ENCODE peak calls at places on chromosomes 5 and 9, in six cellular contexts. H, E, Q, G, C and F are unnamed samples.

GRCh38 chr9:74974558-74974957 is 21.8 kb upstream of the C9orf40 start:
- DNase-seq in H (no peak), E (no peak), Q (no peak), G (no peak), C (no peak), F (no peak)

GRCh38 chr9:86598411-86599239 is 244.4 kb upstream of the TUT7 start:
- DNase-seq in H (peak; percentile 77), E (no peak), Q (no peak), G (no peak), C (no peak), F (no peak)

GRCh38 chr9:99411068-99411467 is 189.0 kb downstream of the SEC61B start:
- DNase-seq in H (no peak), E (no peak), Q (no peak), G (no peak), C (no peak), F (peak; percentile 60)

GRCh38 chr9:95313010-95313498 is 4.5 kb downstream of the FANCC start:
- DNase-seq in H (peak; percentile 62), E (peak; percentile 65), Q (peak; percentile 92), G (peak; percentile 83), C (no peak), F (peak; percentile 88)

GRCh38 chr9:2991292-2991691 is 147.4 kb upstream of the PUM3 start:
- DNase-seq in H (no peak), E (no peak), Q (no peak), G (no peak), C (no peak), F (peak; percentile 7)

GRCh38 chr9:95644377-95644776 is 127.6 kb upstream of the PTCH1 start:
- DNase-seq in H (no peak), E (no peak), Q (no peak), G (no peak), C (no peak), F (no peak)

GRCh38 chr9:22049411-22049810 is 40.3 kb upstream of the CDKN2B start:
- DNase-seq in H (no peak), E (no peak), Q (no peak), G (no peak), C (no peak), F (peak; percentile 34)

GRCh38 chr9:105500108-105500766 is 52.4 kb downstream of the FSD1L start:
- DNase-seq in H (no peak), E (no peak), Q (no peak), G (no peak), C (peak; percentile 58), F (no peak)

GRCh38 chr9:38435526-38435925 is 11.3 kb upstream of the IGFBPL1 start:
- DNase-seq in H (no peak), E (no peak), Q (no peak), G (no peak), C (no peak), F (no peak)

GRCh38 chr5:83321656-83322055 is 149.9 kb upstream of the VCAN start:
- DNase-seq in H (no peak), E (no peak), Q (no peak), G (no peak), C (no peak), F (peak; percentile 11)

GRCh38 chr5:80763211-80763610 is 108.4 kb upstream of the DHFR start:
- DNase-seq in H (no peak), E (no peak), Q (no peak), G (no peak), C (no peak), F (no peak)

GRCh38 chr5:6780802-6781391 is 67.7 kb downstream of the TENT4A start:
- DNase-seq in H (no peak), E (peak; percentile 38), Q (peak; percentile 74), G (no peak), C (peak; percentile 29), F (peak; percentile 52)

GRCh38 chr5:87081511-87082372 is 185.9 kb upstream of the RASA1 start:
- DNase-seq in H (no peak), E (no peak), Q (no peak), G (no peak), C (peak; percentile 68), F (no peak)

GRCh38 chr9:112125961-112126388 is 49.1 kb downstream of the SUSD1 start:
- DNase-seq in H (no peak), E (no peak), Q (no peak), G (no peak), C (no peak), F (peak; percentile 43)

GRCh38 chr5:169646856-169647255 is 9.8 kb downstream of the DOCK2 start:
- DNase-seq in H (no peak), E (no peak), Q (no peak), G (no peak), C (no peak), F (no peak)

GRCh38 chr5:134224905-134225779 is 731 bp downstream of the PPP2CA start:
- DNase-seq in H (peak; percentile 93), E (no peak), Q (peak; percentile 90), G (peak; percentile 90), C (peak; percentile 47), F (peak; percentile 78)

GRCh38 chr9:130768265-130768664 is 66.8 kb upstream of the ABL1 start:
- DNase-seq in H (no peak), E (no peak), Q (peak; percentile 64), G (peak; percentile 60), C (no peak), F (no peak)
- TF ChIP-seq CTCF in H (no peak), E (no peak), Q (no peak), G (no peak), C (no peak), F (no peak)

DNA sequence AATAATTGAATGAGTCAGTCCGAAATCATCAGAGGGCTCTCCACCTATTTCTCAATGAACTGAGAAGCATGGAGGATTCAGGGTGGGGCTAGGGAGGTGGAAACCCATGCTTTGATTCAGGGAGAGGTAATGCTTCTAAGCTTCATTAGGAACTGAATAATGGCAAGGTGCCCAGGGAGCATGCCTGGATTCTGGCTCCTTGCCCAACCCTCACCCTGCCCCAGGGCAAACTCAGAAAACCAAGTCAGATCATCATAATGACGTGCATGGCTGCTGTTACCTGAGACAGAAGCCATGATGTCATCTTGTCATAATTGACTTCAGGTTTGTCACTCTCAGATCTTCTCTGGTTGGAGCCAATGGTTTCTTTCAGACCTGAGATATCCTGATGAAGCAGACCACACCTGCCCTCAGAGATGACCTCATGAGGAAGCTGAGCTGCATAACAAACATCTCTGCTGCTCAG is 199.6 kb downstream of the SYK start:
- DNase-seq in H (no peak), E (peak; percentile 85), Q (no peak), G (no peak), C (peak; percentile 15), F (peak; percentile 91)
- TF ChIP-seq EZH2phosphoT487 in H (no peak), E (no peak), Q (no peak), G (no peak), C (no peak), F (no peak)

DNA sequence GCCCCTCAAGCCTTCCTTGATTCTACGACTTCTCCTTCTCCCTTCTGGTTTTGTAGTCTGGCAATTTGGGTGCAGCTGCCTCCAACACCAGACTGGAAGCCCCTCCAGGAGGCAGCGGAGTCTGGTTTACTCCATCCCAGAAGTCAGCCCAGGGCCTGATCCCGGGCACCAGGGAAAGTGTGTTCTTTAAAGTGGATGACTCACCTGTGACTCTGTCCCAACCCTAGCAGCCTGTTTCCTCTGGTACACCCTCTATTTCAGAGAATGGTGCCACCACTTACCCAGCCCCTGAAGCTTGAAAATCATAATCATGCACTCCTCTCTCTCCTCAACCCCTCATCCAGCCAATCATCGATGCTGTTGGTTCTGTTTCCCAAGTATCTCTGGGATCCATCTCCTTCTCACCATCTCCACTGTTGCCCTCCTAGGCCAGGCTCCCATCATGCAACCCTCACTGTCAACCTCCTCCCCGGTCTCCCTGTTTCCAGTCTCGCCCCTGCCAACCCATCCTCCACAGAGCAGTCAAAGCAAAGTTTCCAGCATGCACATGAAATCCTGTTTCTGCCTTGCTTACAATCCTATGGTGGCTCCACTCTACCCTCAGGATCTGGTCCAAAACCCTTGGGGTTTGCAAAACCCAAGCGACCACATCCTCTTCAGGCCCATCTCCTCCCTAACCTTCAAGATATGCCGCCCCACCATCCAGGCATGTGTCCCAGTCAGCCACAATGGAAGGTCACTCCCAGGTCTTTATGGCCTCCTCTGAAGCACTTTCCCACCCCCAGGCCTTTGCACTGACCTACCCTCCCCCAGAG is 10.5 kb downstream of the LHX6 start:
- DNase-seq in H (no peak), E (no peak), Q (peak; percentile 42), G (no peak), C (no peak), F (peak; percentile 53)
- TF ChIP-seq EZH2 in H (no peak), E (no peak), Q (peak; percentile 73), G (no peak), C (no peak), F (no peak)

GRCh38 chr5:4866131-4866659 is 273.9 kb upstream of the ADAMTS16 start:
- DNase-seq in H (no peak), E (no peak), Q (no peak), G (no peak), C (no peak), F (no peak)

GRCh38 chr5:4859489-4860211 is 280.5 kb upstream of the ADAMTS16 start:
- DNase-seq in H (no peak), E (no peak), Q (no peak), G (no peak), C (no peak), F (no peak)

GRCh38 chr5:4866817-4867216 is 273.3 kb upstream of the ADAMTS16 start:
- DNase-seq in H (no peak), E (no peak), Q (no peak), G (no peak), C (no peak), F (no peak)

GRCh38 chr5:4857761-4858160 is 282.4 kb upstream of the ADAMTS16 start:
- DNase-seq in H (no peak), E (no peak), Q (no peak), G (no peak), C (no peak), F (no peak)

GRCh38 chr5:4862500-4862899 is 277.6 kb upstream of the ADAMTS16 start:
- DNase-seq in H (peak; percentile 64), E (peak; percentile 29), Q (peak; percentile 69), G (peak; percentile 60), C (peak; percentile 40), F (peak; percentile 58)
- TF ChIP-seq CTCF in H (peak; percentile 84), E (peak; percentile 59), Q (peak; percentile 62), G (peak; percentile 85), C (peak; percentile 54), F (peak; percentile 81)

GRCh38 chr9:132135456-132135855 is 26.4 kb upstream of the NTNG2 start:
- DNase-seq in H (no peak), E (no peak), Q (no peak), G (no peak), C (no peak), F (no peak)
- TF ChIP-seq EZH2phosphoT487 in H (no peak), E (no peak), Q (no peak), G (no peak), C (no peak), F (no peak)

GRCh38 chr5:88671408-88671807 is 211.6 kb downstream of the MEF2C start:
- DNase-seq in H (no peak), E (no peak), Q (no peak), G (no peak), C (no peak), F (no peak)

GRCh38 chr5:88671808-88672499 is 211.0 kb downstream of the MEF2C start:
- DNase-seq in H (peak; percentile 50), E (no peak), Q (peak; percentile 92), G (no peak), C (no peak), F (no peak)

GRCh38 chr5:88674262-88675158 is 208.5 kb downstream of the MEF2C start:
- DNase-seq in H (peak; percentile 60), E (no peak), Q (peak; percentile 77), G (no peak), C (peak; percentile 88), F (no peak)

GRCh38 chr5:88675159-88675757 is 207.7 kb downstream of the MEF2C start:
- DNase-seq in H (no peak), E (no peak), Q (no peak), G (no peak), C (peak; percentile 68), F (no peak)

GRCh38 chr5:88672644-88673493 is 210.1 kb downstream of the MEF2C start:
- DNase-seq in H (peak; percentile 80), E (no peak), Q (peak; percentile 87), G (no peak), C (no peak), F (no peak)
- TF ChIP-seq EZH2 in H (peak; percentile 94), E (no peak), Q (peak; percentile 78), G (peak; percentile 92), C (no peak), F (no peak)